ENCODE peak calls at places on chromosome 12, in four cellular contexts. U is lower lobe of right lung; E is CD4-positive, CD25-positive, alpha-beta regulatory T cell; J is natural killer cell. B is an unnamed sample.

GRCh38 chr12:89280833-89281533 is 71.3 kb downstream of the DUSP6 start:
- ATAC-seq in U (peak; percentile 62), E (peak; percentile 57), J (peak; percentile 92), B (no peak)

GRCh38 chr12:34204830-34205285 is 182.6 kb downstream of the ALG10 start:
- ATAC-seq in U (no peak), E (no peak), J (no peak), B (peak; percentile 43)

GRCh38 chr12:116303929-116304328 is 26.4 kb upstream of the MED13L start:
- ATAC-seq in U (peak; percentile 44), E (no peak), J (no peak), B (no peak)

GRCh38 chr12:75341873-75342272 is 7.4 kb downstream of the GLIPR1L1 start:
- ATAC-seq in U (no peak), E (no peak), J (no peak), B (no peak)

GRCh38 chr12:130026608-130027176 is 122.9 kb upstream of the TMEM132D start:
- ATAC-seq in U (no peak), E (no peak), J (no peak), B (no peak)

GRCh38 chr12:64723630-64724029 is 35.6 kb downstream of the GNS start:
- ATAC-seq in U (no peak), E (no peak), J (peak; percentile 65), B (no peak)

GRCh38 chr12:123254853-123255446 is 16.7 kb downstream of the CDK2AP1 start:
- ATAC-seq in U (no peak), E (no peak), J (no peak), B (no peak)

GRCh38 chr12:122866379-122866778 is 29.5 kb downstream of the VPS37B start:
- ATAC-seq in U (no peak), E (no peak), J (no peak), B (no peak)

GRCh38 chr12:116525418-116526001 is 33.7 kb upstream of the MAP1LC3B2 start:
- ATAC-seq in U (peak; percentile 69), E (no peak), J (no peak), B (no peak)

GRCh38 chr12:1566449-1567135 is 27.8 kb downstream of the FBXL14 start:
- ATAC-seq in U (no peak), E (no peak), J (no peak), B (no peak)

GRCh38 chr12:57243521-57244305 is 7.3 kb downstream of the STAC3 start:
- ATAC-seq in U (peak; percentile 57), E (peak; percentile 22), J (no peak), B (peak; percentile 40)

GRCh38 chr12:123822804-123823203 is 60.7 kb downstream of the DNAH10 start:
- ATAC-seq in U (no peak), E (no peak), J (no peak), B (no peak)

GRCh38 chr12:89824822-89825221 is 116.2 kb upstream of the ATP2B1 start:
- ATAC-seq in U (no peak), E (no peak), J (no peak), B (no peak)

GRCh38 chr12:63915105-63915830 is 70.8 kb downstream of the SRGAP1 start:
- ATAC-seq in U (no peak), E (no peak), J (no peak), B (no peak)

GRCh38 chr12:65189028-65189718 is 19.8 kb downstream of the LEMD3 start:
- ATAC-seq in U (no peak), E (no peak), J (no peak), B (peak; percentile 76)